ENCODE peak calls at places on chromosomes 2 and 18, in eight cellular contexts. N is aorta; I is stimulated activated CD8-positive, alpha-beta memory T cell treated with anti-CD3 and anti-CD28 coated beads, Interleukin-7, amount 100 ng/mL, for 24 hours; H is NCI-H2081; O is NCI-H1436 treated with DMSO at 0.1 percent for 48 hours; S is NCI-H1105; J is stimulated activated CD4-positive, alpha-beta T cell treated with anti-CD3 and anti-CD28 coated beads, Interleukin-15, amount 100 ng/mL, for 24 hours; T is T-helper 1 cell. R is an unnamed sample.

GRCh38 chr2:227606476-227606875 is 7.8 kb downstream of the SCYGR2 start:
- DNase-seq in N (no peak), I (no peak), H (no peak), O (no peak), S (no peak), J (no peak), T (no peak), R (no peak)

GRCh38 chr2:196403471-196403870 is 232.1 kb upstream of the STK17B start:
- DNase-seq in N (no peak), I (no peak), H (no peak), O (no peak), S (no peak), J (no peak), T (no peak), R (no peak)

GRCh38 chr2:45448217-45448616 is 162.8 kb downstream of the SRBD1 start:
- DNase-seq in N (no peak), I (no peak), H (no peak), O (no peak), S (no peak), J (no peak), T (no peak), R (no peak)

GRCh38 chr2:173232956-173233744 is 121.5 kb upstream of the CDCA7 start:
- DNase-seq in N (no peak), I (no peak), H (no peak), O (no peak), S (no peak), J (no peak), T (no peak), R (no peak)

GRCh38 chr2:238263204-238264071 is 23.6 kb upstream of the HES6 start:
- DNase-seq in N (peak), I (peak), H (peak), O (peak), S (peak), J (peak), T (peak), R (peak)

GRCh38 chr18:48868468-48869466 is 82.0 kb downstream of the SMAD7 start:
- DNase-seq in N (no peak), I (peak), H (no peak), O (no peak), S (no peak), J (peak), T (no peak), R (no peak)

GRCh38 chr2:61993422-61994024 is 88.0 kb downstream of the COMMD1 start:
- DNase-seq in N (no peak), I (no peak), H (peak), O (peak), S (no peak), J (peak), T (no peak), R (peak)

GRCh38 chr2:95057535-95058453 is 32.3 kb downstream of the MAL start:
- DNase-seq in N (no peak), I (no peak), H (no peak), O (no peak), S (no peak), J (no peak), T (no peak), R (no peak)

GRCh38 chr18:5456577-5457466 is 87.0 kb downstream of the EPB41L3 start:
- DNase-seq in N (no peak), I (no peak), H (no peak), O (no peak), S (no peak), J (no peak), T (no peak), R (no peak)

GRCh38 chr2:105102963-105103421 is 65.1 kb downstream of the MRPS9 start:
- DNase-seq in N (no peak), I (no peak), H (no peak), O (no peak), S (no peak), J (no peak), T (no peak), R (no peak)

GRCh38 chr2:15932394-15933183 is 7.8 kb upstream of the MYCN start:
- DNase-seq in N (no peak), I (no peak), H (no peak), O (no peak), S (no peak), J (no peak), T (no peak), R (no peak)

GRCh38 chr2:132950986-132951385 is 281.0 kb upstream of the LYPD1 start:
- DNase-seq in N (no peak), I (no peak), H (no peak), O (no peak), S (no peak), J (no peak), T (no peak), R (no peak)

GRCh38 chr2:85785027-85785822 is 31.4 kb downstream of the ATOH8 start:
- DNase-seq in N (peak), I (no peak), H (no peak), O (no peak), S (no peak), J (peak), T (no peak), R (no peak)

GRCh38 chr18:63378919-63379638 is 12.1 kb upstream of the KDSR start:
- DNase-seq in N (no peak), I (no peak), H (no peak), O (no peak), S (no peak), J (no peak), T (no peak), R (no peak)

GRCh38 chr18:26468931-26469340 is 79.4 kb downstream of the KCTD1 start:
- DNase-seq in N (no peak), I (no peak), H (peak), O (peak), S (peak), J (peak), T (no peak), R (peak)

GRCh38 chr2:239143858-239144712 is 256.7 kb downstream of the HDAC4 start:
- DNase-seq in N (no peak), I (no peak), H (peak), O (no peak), S (no peak), J (peak), T (no peak), R (peak)

GRCh38 chr2:11388262-11389047 is 44.0 kb upstream of the ROCK2 start:
- DNase-seq in N (no peak), I (no peak), H (no peak), O (no peak), S (no peak), J (no peak), T (no peak), R (no peak)

GRCh38 chr2:164917296-164917903 is 37.9 kb downstream of the SLC38A11 start:
- DNase-seq in N (peak), I (no peak), H (no peak), O (peak), S (peak), J (no peak), T (no peak), R (peak)

GRCh38 chr2:145851730-145852129 is 1331.8 kb upstream of the ZEB2 start:
- DNase-seq in N (no peak), I (no peak), H (no peak), O (no peak), S (no peak), J (no peak), T (no peak), R (no peak)

GRCh38 chr2:240465765-240466578 is 30.5 kb downstream of the GPC1 start:
- DNase-seq in N (peak), I (no peak), H (no peak), O (no peak), S (no peak), J (no peak), T (peak), R (no peak)

GRCh38 chr2:143528021-143528420 is 398.8 kb downstream of the ARHGAP15 start:
- DNase-seq in N (no peak), I (no peak), H (no peak), O (no peak), S (no peak), J (no peak), T (no peak), R (no peak)

GRCh38 chr18:5424903-5425302 is 118.9 kb downstream of the EPB41L3 start:
- DNase-seq in N (no peak), I (no peak), H (peak), O (no peak), S (no peak), J (no peak), T (no peak), R (peak)

GRCh38 chr2:64966839-64967238 is 22.4 kb upstream of the SLC1A4 start:
- DNase-seq in N (no peak), I (no peak), H (no peak), O (no peak), S (no peak), J (no peak), T (no peak), R (no peak)

GRCh38 chr2:45614330-45614729 is 3.3 kb upstream of the SRBD1 start:
- DNase-seq in N (no peak), I (no peak), H (no peak), O (no peak), S (no peak), J (no peak), T (no peak), R (no peak)

GRCh38 chr2:108633379-108633778 is 85.9 kb upstream of the RANBP2 start:
- DNase-seq in N (no peak), I (no peak), H (no peak), O (no peak), S (peak), J (no peak), T (no peak), R (no peak)

GRCh38 chr2:9467687-9468086 is 6.7 kb upstream of the IAH1 start:
- DNase-seq in N (no peak), I (no peak), H (no peak), O (no peak), S (no peak), J (no peak), T (no peak), R (no peak)

GRCh38 chr2:211035548-211036185 is 479.3 kb downstream of the CPS1 start:
- DNase-seq in N (no peak), I (no peak), H (no peak), O (no peak), S (no peak), J (no peak), T (no peak), R (no peak)

GRCh38 chr2:164850235-164850634 is 8.6 kb upstream of the COBLL1 start:
- DNase-seq in N (no peak), I (no peak), H (no peak), O (no peak), S (no peak), J (no peak), T (no peak), R (no peak)

GRCh38 chr2:7508220-7508943 is 591.2 kb downstream of the RNF144A start:
- DNase-seq in N (no peak), I (no peak), H (peak), O (peak), S (peak), J (no peak), T (no peak), R (no peak)

GRCh38 chr18:48345596-48345995 is 63.6 kb downstream of the ZBTB7C start:
- DNase-seq in N (no peak), I (no peak), H (no peak), O (no peak), S (no peak), J (no peak), T (no peak), R (no peak)

GRCh38 chr18:55856191-55856590 is 268.2 kb upstream of the TCF4 start:
- DNase-seq in N (no peak), I (no peak), H (no peak), O (no peak), S (no peak), J (no peak), T (no peak), R (no peak)

GRCh38 chr2:137951606-137952005 is 12.7 kb upstream of the HNMT start:
- DNase-seq in N (no peak), I (no peak), H (no peak), O (no peak), S (no peak), J (no peak), T (no peak), R (no peak)

GRCh38 chr18:56298935-56299334 is 339.5 kb downstream of the TXNL1 start:
- DNase-seq in N (no peak), I (no peak), H (no peak), O (no peak), S (no peak), J (no peak), T (no peak), R (no peak)

GRCh38 chr2:190458352-190459107 is 50.4 kb downstream of the MFSD6 start:
- DNase-seq in N (no peak), I (no peak), H (no peak), O (no peak), S (no peak), J (no peak), T (no peak), R (no peak)

GRCh38 chr2:205411558-205411957 is 270.7 kb upstream of the NRP2 start:
- DNase-seq in N (no peak), I (no peak), H (no peak), O (no peak), S (no peak), J (no peak), T (no peak), R (no peak)

GRCh38 chr2:219461061-219461514 is 26.4 kb downstream of the SPEG start:
- DNase-seq in N (peak), I (no peak), H (no peak), O (no peak), S (no peak), J (no peak), T (no peak), R (no peak)

GRCh38 chr2:220811115-220811514 is 761.0 kb downstream of the EPHA4 start:
- DNase-seq in N (no peak), I (no peak), H (no peak), O (no peak), S (no peak), J (no peak), T (no peak), R (no peak)

GRCh38 chr2:86825020-86825727 is 34.5 kb upstream of the CD8A start:
- DNase-seq in N (no peak), I (no peak), H (no peak), O (no peak), S (no peak), J (no peak), T (no peak), R (no peak)